ENCODE peak calls at places on chromosomes 2 and 18, in nine cellular contexts. J is body of pancreas, K is HCT116, B is K562, Y is HepG2, N is gastrocnemius medialis, E is heart left ventricle, O is IMR-90, A is GM12878. H is an unnamed sample. For H3K36me3, the result is how much of the 10 kb centered on the place peaks cover.

GRCh38 chr2:7524211-7524594 is 607.0 kb downstream of the RNF144A start:
- ATAC-seq in O (no peak), B (no peak), J (no peak), Y (no peak), N (no peak), E (no peak), A (no peak), K (no peak), H (no peak)

GRCh38 chr2:241695676-241696075 is 6.2 kb upstream of the ING5 start:
- ATAC-seq in O (no peak), N (no peak), E (no peak), B (no peak), J (no peak), Y (no peak), K (no peak), A (no peak), H (no peak)

GRCh38 chr18:46182633-46183401 is 78.6 kb downstream of the HAUS1 start:
- ATAC-seq in A (peak), E (peak), K (no peak), N (no peak), O (no peak), J (peak), Y (no peak), B (no peak), H (no peak)

GRCh38 chr2:24831736-24832421 is 38.7 kb downstream of the CENPO start:
- ATAC-seq in K (no peak), Y (peak), E (peak), A (no peak), B (no peak), J (peak), O (no peak), N (peak), H (no peak)

GRCh38 chr2:215535125-215535668 is 99.3 kb upstream of the FN1 start:
- ATAC-seq in N (no peak), Y (no peak), A (no peak), B (no peak), E (no peak), K (no peak), J (no peak), O (no peak), H (no peak)

GRCh38 chr2:6676245-6676644 is 189.5 kb downstream of the CMPK2 start:
- ATAC-seq in A (no peak), J (no peak), N (no peak), E (no peak), O (no peak), K (no peak), Y (no peak), B (no peak), H (no peak)

GRCh38 chr2:174138161-174138560 is 110.2 kb downstream of the OLA1 start:
- ATAC-seq in A (no peak), N (no peak), K (peak), J (no peak), Y (peak), O (no peak), B (peak), E (no peak), H (no peak)

GRCh38 chr2:189870396-189871089 is 86.3 kb downstream of the PMS1 start:
- ATAC-seq in B (no peak), Y (no peak), N (no peak), J (no peak), O (no peak), E (no peak), A (peak), K (no peak), H (no peak)

GRCh38 chr2:134582547-134582899 is 136.3 kb downstream of the TMEM163 start:
- ATAC-seq in B (no peak), E (no peak), A (no peak), K (no peak), N (no peak), J (no peak), Y (peak), O (no peak), H (no peak)

GRCh38 chr2:75896779-75897366 is 186.2 kb upstream of the GCFC2 start:
- ATAC-seq in B (peak), J (peak), Y (peak), A (peak), E (no peak), O (no peak), N (no peak), K (no peak), H (no peak)

GRCh38 chr18:58303363-58303762 is 259.3 kb downstream of the NEDD4L start:
- ATAC-seq in B (no peak), K (no peak), E (no peak), N (no peak), J (no peak), Y (no peak), A (peak), O (no peak), H (no peak)

GRCh38 chr2:152062130-152063091 is 36.4 kb downstream of the CACNB4 start:
- ATAC-seq in O (peak), N (peak), A (peak), K (no peak), B (no peak), Y (no peak), J (peak), E (peak), H (peak)

GRCh38 chr2:9481257-9481922 is 7.0 kb downstream of the IAH1 start:
- ATAC-seq in B (no peak), E (no peak), Y (peak), J (no peak), A (no peak), K (no peak), N (no peak), O (peak), H (no peak)

GRCh38 chr2:226905718-226906438 is 70.0 kb downstream of the RHBDD1 start:
- ATAC-seq in Y (no peak), A (peak), B (no peak), N (no peak), K (no peak), O (no peak), E (no peak), J (no peak), H (no peak)

GRCh38 chr2:31429759-31430438 is 15.4 kb upstream of the XDH start:
- ATAC-seq in E (no peak), Y (no peak), A (no peak), O (no peak), N (no peak), B (no peak), K (peak), J (no peak), H (no peak)

GRCh38 chr2:40192864-40193669 is 258.8 kb downstream of the SLC8A1 start:
- ATAC-seq in J (no peak), N (no peak), K (no peak), Y (no peak), E (no peak), A (no peak), B (no peak), O (no peak), H (no peak)

GRCh38 chr18:74243127-74243526 is 48.6 kb downstream of the CYB5A start:
- ATAC-seq in A (no peak), E (no peak), Y (peak), B (peak), J (peak), N (no peak), K (no peak), O (no peak), H (no peak)

GRCh38 chr2:51810197-51810596 is 778.3 kb upstream of the NRXN1 start:
- ATAC-seq in Y (no peak), O (no peak), K (no peak), E (no peak), N (no peak), A (no peak), J (no peak), B (no peak), H (no peak)

GRCh38 chr2:144679942-144680341 is 160.0 kb upstream of the ZEB2 start:
- ATAC-seq in E (no peak), Y (no peak), A (no peak), N (no peak), J (no peak), B (no peak), O (no peak), K (no peak), H (no peak)

GRCh38 chr2:48048725-48049124 is 142.4 kb upstream of the FBXO11 start:
- ATAC-seq in O (no peak), Y (no peak), E (no peak), J (no peak), K (no peak), N (no peak), A (no peak), B (no peak), H (no peak)

GRCh38 chr2:136051001-136051724 is 65.7 kb upstream of the DARS1 start:
- ATAC-seq in E (no peak), N (no peak), Y (no peak), B (no peak), K (no peak), J (no peak), A (peak), O (no peak), H (no peak)

GRCh38 chr18:12005542-12006487 is 24.5 kb downstream of the IMPA2 start:
- ATAC-seq in K (no peak), J (peak), A (peak), Y (no peak), N (no peak), O (no peak), E (no peak), B (peak), H (no peak)

GRCh38 chr2:46362667-46363012 is 65.4 kb downstream of the EPAS1 start:
- ATAC-seq in B (no peak), N (no peak), A (no peak), K (no peak), J (no peak), Y (no peak), E (no peak), O (no peak), H (no peak)

GRCh38 chr2:106142683-106143082 is 51.4 kb downstream of the UXS1 start:
- ATAC-seq in J (no peak), K (no peak), A (no peak), O (no peak), E (no peak), Y (no peak), B (no peak), N (no peak), H (no peak)

GRCh38 chr18:79379931-79380815 is 15.6 kb upstream of the NFATC1 start:
- ATAC-seq in J (no peak), E (no peak), O (no peak), Y (no peak), K (no peak), B (peak), A (peak), N (no peak), H (no peak)

GRCh38 chr18:13539843-13540535 is 186.4 kb downstream of the FAM210A start:
- ATAC-seq in N (no peak), O (no peak), B (no peak), Y (no peak), K (no peak), J (peak), A (no peak), E (no peak), H (no peak)

GRCh38 chr2:144084114-144084661 is 435.7 kb downstream of the ZEB2 start:
- ATAC-seq in A (no peak), E (no peak), N (no peak), J (no peak), K (no peak), O (peak), B (no peak), Y (no peak), H (no peak)

GRCh38 chr2:127217470-127218325 is 2.4 kb downstream of the CYP27C1 start:
- ATAC-seq in A (no peak), Y (peak), O (no peak), E (no peak), J (no peak), B (no peak), N (no peak), K (peak), H (no peak)

GRCh38 chr2:106094101-106094860 is 99.8 kb downstream of the UXS1 start:
- ATAC-seq in B (no peak), A (no peak), E (no peak), Y (no peak), J (no peak), N (no peak), K (no peak), O (no peak), H (no peak)

GRCh38 chr2:45918816-45919655 is 267.6 kb downstream of the PRKCE start:
- ATAC-seq in O (no peak), A (peak), K (no peak), B (no peak), E (no peak), Y (no peak), J (peak), N (peak), H (no peak)

GRCh38 chr2:30503007-30503691 is 56.1 kb downstream of the LCLAT1 start:
- ATAC-seq in K (no peak), O (peak), N (no peak), J (no peak), A (peak), B (peak), E (no peak), Y (peak), H (no peak)

GRCh38 chr2:219987830-219988229 is 360.4 kb downstream of the SLC4A3 start:
- ATAC-seq in A (no peak), K (peak), N (no peak), B (no peak), J (no peak), O (peak), E (no peak), Y (no peak), H (peak)

GRCh38 chr2:205913668-205914067 is 172.3 kb downstream of the INO80D start:
- ATAC-seq in E (no peak), N (no peak), K (no peak), A (peak), B (no peak), O (no peak), J (no peak), Y (no peak), H (no peak)

GRCh38 chr2:218262631-218263586 is 2.1 kb downstream of the GPBAR1 start:
- ATAC-seq in K (no peak), Y (no peak), J (no peak), E (no peak), B (no peak), A (no peak), O (no peak), N (no peak), H (no peak)

GRCh38 chr2:218264773-218265601 is 4.2 kb downstream of the GPBAR1 start:
- ATAC-seq in J (peak), B (no peak), N (no peak), Y (peak), O (no peak), A (no peak), E (no peak), K (no peak), H (no peak)

GRCh38 chr2:218261424-218262273 is 834 bp downstream of the GPBAR1 start:
- ATAC-seq in E (no peak), Y (no peak), K (no peak), J (no peak), O (no peak), B (no peak), A (peak), N (no peak), H (no peak)

GRCh38 chr2:218265626-218266025 is 4.3 kb downstream of the AAMP start:
- ATAC-seq in O (no peak), K (no peak), B (no peak), Y (no peak), E (no peak), J (no peak), A (no peak), N (no peak), H (no peak)

GRCh38 chr2:218263817-218264611 is 3.2 kb downstream of the GPBAR1 start:
- ATAC-seq in Y (no peak), O (no peak), A (peak), J (no peak), K (no peak), N (no peak), E (no peak), B (no peak), H (no peak)
- TF ChIP-seq CTCF in Y (no peak), O (peak), A (no peak), J (no peak), K (peak), N (no peak), E (no peak), B (no peak), H (no peak)

GRCh38 chr2:210562136-210563080 is 6.0 kb downstream of the CPS1 start:
- ATAC-seq in Y (no peak), O (no peak), A (no peak), K (no peak), E (no peak), J (peak), B (no peak), N (no peak), H (no peak)

GRCh38 chr2:210557721-210558120 is 1.3 kb downstream of the CPS1 start:
- ATAC-seq in N (no peak), B (no peak), O (no peak), A (no peak), E (no peak), K (no peak), Y (no peak), J (no peak), H (no peak)

GRCh38 chr2:210559167-210559566 is 2.8 kb downstream of the CPS1 start:
- ATAC-seq in K (no peak), Y (no peak), B (no peak), J (no peak), N (no peak), A (no peak), O (no peak), E (no peak), H (no peak)

GRCh38 chr2:210558708-210559107 is 2.3 kb downstream of the CPS1 start:
- ATAC-seq in E (no peak), O (no peak), N (no peak), J (no peak), Y (no peak), A (no peak), K (no peak), B (no peak), H (no peak)

DNA sequence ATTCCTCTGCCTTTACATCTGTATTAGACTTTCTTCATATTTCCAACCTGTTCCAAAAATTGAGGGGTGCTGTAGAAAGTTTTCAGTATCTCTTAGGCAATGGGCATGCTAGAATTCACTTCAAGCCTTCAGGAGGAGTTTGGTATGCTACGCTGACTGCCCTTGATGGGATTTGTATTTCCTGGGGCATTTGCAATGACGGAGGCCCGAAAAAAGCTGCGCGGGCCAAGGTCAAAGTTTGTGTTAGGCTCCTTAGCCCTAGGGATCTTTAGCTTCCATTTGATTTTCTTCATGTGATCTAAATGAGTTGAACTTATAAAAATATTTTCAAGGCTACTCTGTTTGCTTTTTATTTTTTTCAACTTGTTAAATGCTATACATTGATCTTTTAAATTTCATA is 5.1 kb downstream of the CPS1 start:
- ATAC-seq in E (no peak), N (no peak), A (no peak), J (no peak), K (no peak), Y (no peak), O (no peak), B (no peak), H (no peak)
- TF ChIP-seq POLR2A in E (no peak), N (no peak), A (no peak), J (no peak), K (no peak), Y (no peak), O (no peak), B (no peak), H (no peak)

GRCh38 chr18:62566199-62566598 is 43.4 kb downstream of the ZCCHC2 start:
- ATAC-seq in E (no peak), J (no peak), O (no peak), B (peak), Y (peak), N (peak), K (no peak), A (no peak), H (no peak)

GRCh38 chr18:62569081-62569480 is 46.3 kb downstream of the ZCCHC2 start:
- ATAC-seq in J (no peak), A (no peak), Y (no peak), E (no peak), N (no peak), B (no peak), K (no peak), O (no peak), H (no peak)

GRCh38 chr18:62566818-62567217 is 44.0 kb downstream of the ZCCHC2 start:
- ATAC-seq in Y (no peak), J (no peak), O (no peak), K (no peak), A (no peak), E (no peak), B (no peak), N (no peak), H (no peak)

GRCh38 chr18:62558015-62558663 is 35.3 kb downstream of the ZCCHC2 start:
- ATAC-seq in A (no peak), N (no peak), B (no peak), K (no peak), Y (no peak), O (no peak), E (no peak), J (no peak), H (no peak)

DNA sequence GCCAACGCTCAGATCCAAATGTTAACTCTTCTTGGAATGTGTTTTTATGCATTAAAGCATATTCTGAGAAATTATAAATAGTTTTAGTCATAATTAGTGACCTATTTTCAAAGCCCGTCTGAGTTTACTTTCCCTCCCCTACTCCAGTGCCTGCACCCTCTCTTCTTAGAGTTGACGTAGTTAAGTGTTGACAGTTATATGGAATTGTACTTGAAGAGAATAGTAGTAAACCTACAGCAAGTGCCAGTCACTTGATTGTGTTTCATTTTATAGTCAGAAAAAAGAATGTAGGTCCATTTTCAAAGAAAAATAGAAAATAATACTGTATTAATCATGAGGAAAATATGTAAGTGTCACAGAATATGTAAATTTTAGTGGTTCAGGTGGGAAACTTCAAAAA is 41.2 kb downstream of the ZCCHC2 start:
- ATAC-seq in N (no peak), O (no peak), Y (no peak), K (no peak), B (no peak), E (no peak), J (no peak), A (no peak), H (no peak)
- H3K36me3 ChIP-seq in N (under half), O (under half), Y (half or more), K (under half), B (under half), E (half or more), J (under half), A (under half), H (half or more)

GRCh38 chr2:207748993-207749392 is 20.7 kb downstream of the FZD5 start:
- ATAC-seq in N (no peak), Y (no peak), A (no peak), O (no peak), E (no peak), B (no peak), J (no peak), K (no peak), H (no peak)
- TF ChIP-seq CTCF in N (no peak), Y (no peak), A (no peak), O (no peak), E (no peak), B (no peak), J (no peak), K (no peak), H (no peak)

GRCh38 chr2:121074322-121074932 is 210.6 kb downstream of the TFCP2L1 start:
- ATAC-seq in A (peak), K (no peak), J (no peak), E (no peak), N (no peak), B (peak), O (no peak), Y (no peak), H (no peak)
- TF ChIP-seq POLR2A in A (no peak), K (no peak), J (no peak), E (no peak), N (no peak), B (no peak), O (no peak), Y (no peak), H (no peak)

GRCh38 chr2:74099271-74099670 is 48.4 kb downstream of the BOLA3 start:
- ATAC-seq in O (no peak), Y (no peak), B (no peak), E (no peak), J (no peak), N (no peak), A (no peak), K (no peak), H (no peak)
- H3K36me3 ChIP-seq in O (half or more), Y (half or more), B (half or more), E (half or more), J (under half), N (under half), A (under half), K (under half), H (under half)

GRCh38 chr18:5106730-5107129 is 90.3 kb downstream of the AKAIN1 start:
- ATAC-seq in K (no peak), O (no peak), A (peak), Y (no peak), J (no peak), E (no peak), B (no peak), N (no peak), H (no peak)
- TF ChIP-seq CTCF in K (no peak), O (no peak), A (peak), Y (peak), J (no peak), E (no peak), B (no peak), N (no peak), H (no peak)

GRCh38 chr18:9916814-9917213 is 3.0 kb downstream of the VAPA start:
- ATAC-seq in K (no peak), B (no peak), A (no peak), N (no peak), E (no peak), Y (no peak), O (no peak), J (no peak), H (no peak)

GRCh38 chr18:9916067-9916684 is 2.4 kb downstream of the VAPA start:
- ATAC-seq in K (no peak), E (no peak), O (no peak), A (no peak), Y (no peak), B (no peak), J (no peak), N (no peak), H (no peak)

GRCh38 chr18:9914334-9914583 is 443 bp downstream of the VAPA start:
- ATAC-seq in J (no peak), A (no peak), E (no peak), B (no peak), Y (no peak), K (no peak), N (peak), O (no peak), H (no peak)

GRCh38 chr18:9914584-9915290 is 921 bp downstream of the VAPA start:
- ATAC-seq in J (peak), B (peak), O (peak), Y (peak), N (peak), K (peak), E (no peak), A (peak), H (peak)

GRCh38 chr18:9915291-9916066 is 1.7 kb downstream of the VAPA start:
- ATAC-seq in E (no peak), B (peak), Y (no peak), O (no peak), K (no peak), A (no peak), J (no peak), N (no peak), H (no peak)
- TF ChIP-seq POLR2A in E (no peak), B (peak), Y (no peak), O (no peak), K (no peak), A (no peak), J (no peak), N (no peak), H (no peak)

GRCh38 chr2:165893556-165893955 is 60.0 kb downstream of the TTC21B start:
- ATAC-seq in N (no peak), O (no peak), Y (no peak), B (no peak), J (no peak), A (no peak), E (no peak), K (no peak), H (no peak)
- H3K36me3 ChIP-seq in N (under half), O (under half), Y (half or more), B (half or more), J (under half), A (under half), E (half or more), K (under half), H (half or more)

H was measured in gastroesophageal sphincter.